ENCODE peak calls at places on chromosomes 4 and X, in six cellular contexts. One of them, this sample, is unnamed. For H3K4me1, the result is how much of the 10 kb centered on the place peaks cover.

GRCh38 chrX:132207996-132208395 is 11.3 kb downstream of the RAP2C start:
- DNase-seq in K562: no peak
- DNase-seq in HCT116: no peak
- DNase-seq in HepG2: no peak
- DNase-seq in GM12878: no peak
- DNase-seq in H1: no peak
- DNase-seq in this sample: no peak

GRCh38 chr4:117771647-117772337 is 262.5 kb upstream of the NDST3 start:
- DNase-seq in K562: no peak
- DNase-seq in HCT116: peak
- DNase-seq in HepG2: no peak
- DNase-seq in GM12878: no peak
- DNase-seq in H1: no peak
- DNase-seq in this sample: no peak

GRCh38 chrX:17685026-17685425 is 52.3 kb upstream of the SCML1 start:
- DNase-seq in K562: no peak
- DNase-seq in HCT116: no peak
- DNase-seq in HepG2: no peak
- DNase-seq in GM12878: no peak
- DNase-seq in H1: no peak
- DNase-seq in this sample: no peak

GRCh38 chrX:122055450-122055849 is 1008.0 kb downstream of the GLUD2 start:
- DNase-seq in K562: no peak
- DNase-seq in HCT116: no peak
- DNase-seq in HepG2: no peak
- DNase-seq in GM12878: no peak
- DNase-seq in H1: no peak
- DNase-seq in this sample: no peak

GRCh38 chr4:180449395-180449956 is 1793.7 kb upstream of the TENM3 start:
- DNase-seq in K562: no peak
- DNase-seq in HCT116: peak
- DNase-seq in HepG2: peak
- DNase-seq in GM12878: no peak
- DNase-seq in H1: no peak
- DNase-seq in this sample: peak

GRCh38 chrX:150236304-150236703 is 126.8 kb upstream of the MAMLD1 start:
- DNase-seq in K562: no peak
- DNase-seq in HCT116: no peak
- DNase-seq in HepG2: no peak
- DNase-seq in GM12878: no peak
- DNase-seq in H1: peak
- DNase-seq in this sample: no peak

GRCh38 chrX:97691901-97692455 is 808.3 kb downstream of the RPA4 start:
- DNase-seq in K562: no peak
- DNase-seq in HCT116: no peak
- DNase-seq in HepG2: no peak
- DNase-seq in GM12878: no peak
- DNase-seq in H1: no peak
- DNase-seq in this sample: no peak

GRCh38 chr4:145619639-145619996 is 433 bp downstream of the MMAA start:
- DNase-seq in K562: no peak
- DNase-seq in HCT116: peak
- DNase-seq in HepG2: peak
- DNase-seq in GM12878: peak
- DNase-seq in H1: no peak
- DNase-seq in this sample: peak

GRCh38 chr4:7034262-7035081 is 8.7 kb upstream of the TADA2B start:
- DNase-seq in K562: no peak
- DNase-seq in HCT116: no peak
- DNase-seq in HepG2: peak
- DNase-seq in GM12878: no peak
- DNase-seq in H1: no peak
- DNase-seq in this sample: no peak

GRCh38 chrX:79325263-79325958 is 41.7 kb downstream of the ITM2A start:
- DNase-seq in K562: no peak
- DNase-seq in HCT116: no peak
- DNase-seq in HepG2: no peak
- DNase-seq in GM12878: no peak
- DNase-seq in H1: no peak
- DNase-seq in this sample: peak

GRCh38 chr4:71732706-71733105 is 51.2 kb downstream of the GC start:
- DNase-seq in K562: peak
- DNase-seq in HCT116: no peak
- DNase-seq in HepG2: peak
- DNase-seq in GM12878: no peak
- DNase-seq in H1: no peak
- DNase-seq in this sample: no peak

GRCh38 chr4:40309250-40309774 is 25.8 kb upstream of the CHRNA9 start:
- DNase-seq in K562: peak
- DNase-seq in HCT116: peak
- DNase-seq in HepG2: peak
- DNase-seq in GM12878: peak
- DNase-seq in H1: peak
- DNase-seq in this sample: peak

GRCh38 chr4:40306203-40306602 is 28.9 kb upstream of the CHRNA9 start:
- DNase-seq in K562: no peak
- DNase-seq in HCT116: no peak
- DNase-seq in HepG2: no peak
- DNase-seq in GM12878: no peak
- DNase-seq in H1: no peak
- DNase-seq in this sample: no peak

GRCh38 chr4:40306991-40307390 is 28.1 kb upstream of the CHRNA9 start:
- DNase-seq in K562: no peak
- DNase-seq in HCT116: no peak
- DNase-seq in HepG2: no peak
- DNase-seq in GM12878: no peak
- DNase-seq in H1: no peak
- DNase-seq in this sample: no peak

GRCh38 chr4:40308528-40309122 is 26.5 kb upstream of the CHRNA9 start:
- DNase-seq in K562: no peak
- DNase-seq in HCT116: no peak
- DNase-seq in HepG2: no peak
- DNase-seq in GM12878: no peak
- DNase-seq in H1: no peak
- DNase-seq in this sample: no peak

GRCh38 chr4:40307627-40308497 is 27.3 kb upstream of the CHRNA9 start:
- DNase-seq in K562: peak
- DNase-seq in HCT116: no peak
- DNase-seq in HepG2: no peak
- DNase-seq in GM12878: peak
- DNase-seq in H1: no peak
- DNase-seq in this sample: no peak
- H3K9ac ChIP-seq in K562: no peak
- H3K9ac ChIP-seq in HCT116: no peak
- H3K9ac ChIP-seq in HepG2: no peak
- H3K9ac ChIP-seq in GM12878: peak
- H3K9ac ChIP-seq in H1: no peak
- H3K9ac ChIP-seq in this sample: no peak

DNA sequence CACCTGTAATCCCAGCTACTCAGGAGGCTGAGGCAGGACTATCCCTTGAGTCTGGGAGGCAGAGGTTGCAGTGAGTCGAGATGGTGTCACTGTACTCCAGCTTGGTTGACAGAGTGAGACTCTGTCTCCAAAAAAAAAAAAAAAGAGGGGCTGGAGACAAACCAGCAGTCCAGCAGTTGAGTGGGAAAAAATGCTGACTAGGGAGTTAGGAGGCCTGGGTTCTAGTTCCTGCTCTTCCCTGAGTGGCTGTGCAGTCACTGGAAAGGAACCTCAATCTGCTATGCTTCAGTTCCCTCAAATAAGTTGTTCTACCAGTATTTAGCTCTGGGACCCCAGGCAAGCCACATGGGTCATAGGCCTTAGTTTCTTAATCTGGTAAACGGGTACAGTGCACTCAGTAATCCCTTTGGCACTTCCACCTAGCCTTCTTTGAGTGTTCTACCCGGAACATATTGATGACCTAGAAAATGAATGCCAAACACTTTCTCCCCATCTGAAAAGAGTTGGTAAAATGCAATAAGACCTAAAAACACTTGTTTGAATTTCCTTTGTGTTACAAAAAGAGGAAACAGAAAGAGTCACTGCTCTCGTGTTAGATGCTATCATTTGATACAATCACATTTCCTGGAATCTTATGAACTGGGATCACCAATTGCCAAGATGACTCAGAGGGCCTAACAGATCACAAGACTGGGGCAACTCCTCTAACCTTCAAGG is 99.3 kb upstream of the EGFL6 start:
- DNase-seq in K562: no peak
- DNase-seq in HCT116: no peak
- DNase-seq in HepG2: no peak
- DNase-seq in GM12878: no peak
- DNase-seq in H1: no peak
- DNase-seq in this sample: no peak
- TF ChIP-seq ZNF274 in K562: no peak
- TF ChIP-seq ZNF274 in HCT116: no peak
- TF ChIP-seq ZNF274 in HepG2: no peak
- TF ChIP-seq ZNF274 in GM12878: no peak
- TF ChIP-seq ZNF274 in H1: no peak
- TF ChIP-seq ZNF274 in this sample: no peak

DNA sequence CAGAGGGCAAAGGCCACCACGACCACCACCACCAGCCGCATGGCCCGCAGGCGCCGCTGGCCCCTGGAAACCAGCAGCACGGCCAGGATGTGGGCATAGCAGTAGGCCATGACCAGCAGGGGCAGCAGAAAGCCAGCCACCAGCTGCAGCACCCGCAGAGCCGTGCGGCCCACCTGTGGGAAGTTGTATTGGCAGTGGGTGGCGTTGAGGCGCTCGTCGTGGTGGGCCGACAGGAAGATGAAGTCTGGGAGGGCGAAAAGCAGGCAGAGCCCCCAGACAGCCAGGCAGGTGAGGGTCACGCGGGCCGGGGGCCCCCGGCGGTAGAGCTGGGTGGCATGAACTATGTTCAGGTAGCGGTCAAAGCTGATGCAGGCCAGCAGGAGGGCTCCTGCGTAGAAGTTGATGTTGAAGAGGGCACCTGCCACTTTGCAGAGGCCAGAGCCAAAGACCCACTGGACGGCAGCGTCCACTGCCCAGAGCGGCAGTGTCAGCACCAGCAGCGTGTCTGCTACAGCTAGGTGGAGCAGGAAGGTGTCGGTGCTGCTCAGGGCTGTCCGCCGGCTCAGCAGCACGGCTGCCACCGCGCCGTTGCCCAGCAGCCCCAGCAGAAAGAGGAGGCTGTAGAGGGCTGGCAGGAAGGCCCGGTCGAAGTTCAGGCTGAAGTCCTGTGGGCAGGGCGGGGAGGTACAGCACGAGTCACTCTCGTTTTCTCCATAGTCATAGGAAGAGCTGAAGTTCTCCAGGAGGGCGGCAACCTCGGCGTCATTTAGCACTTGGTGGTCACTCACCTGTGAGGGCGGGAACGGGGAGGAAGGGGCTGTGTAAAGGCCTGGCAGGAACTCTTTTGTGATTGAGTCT is 1.4 kb downstream of the CXCR3 start:
- DNase-seq in K562: no peak
- DNase-seq in HCT116: no peak
- DNase-seq in HepG2: peak
- DNase-seq in GM12878: no peak
- DNase-seq in H1: no peak
- DNase-seq in this sample: no peak
- H3K4me1 ChIP-seq in K562: under half
- H3K4me1 ChIP-seq in HCT116: under half
- H3K4me1 ChIP-seq in HepG2: under half
- H3K4me1 ChIP-seq in GM12878: under half
- H3K4me1 ChIP-seq in H1: under half
- H3K4me1 ChIP-seq in this sample: under half

GRCh38 chr4:163194593-163194992 is 27.9 kb upstream of the NAF1 start:
- DNase-seq in K562: no peak
- DNase-seq in HCT116: no peak
- DNase-seq in HepG2: no peak
- DNase-seq in GM12878: no peak
- DNase-seq in H1: no peak
- DNase-seq in this sample: no peak

GRCh38 chr4:163193717-163194116 is 27.0 kb upstream of the NAF1 start:
- DNase-seq in K562: no peak
- DNase-seq in HCT116: no peak
- DNase-seq in HepG2: no peak
- DNase-seq in GM12878: no peak
- DNase-seq in H1: no peak
- DNase-seq in this sample: no peak

GRCh38 chr4:163191999-163192398 is 25.3 kb upstream of the NAF1 start:
- DNase-seq in K562: peak
- DNase-seq in HCT116: peak
- DNase-seq in HepG2: peak
- DNase-seq in GM12878: no peak
- DNase-seq in H1: no peak
- DNase-seq in this sample: no peak

GRCh38 chr4:163196904-163197505 is 30.3 kb upstream of the NAF1 start:
- DNase-seq in K562: no peak
- DNase-seq in HCT116: no peak
- DNase-seq in HepG2: no peak
- DNase-seq in GM12878: no peak
- DNase-seq in H1: no peak
- DNase-seq in this sample: no peak

DNA sequence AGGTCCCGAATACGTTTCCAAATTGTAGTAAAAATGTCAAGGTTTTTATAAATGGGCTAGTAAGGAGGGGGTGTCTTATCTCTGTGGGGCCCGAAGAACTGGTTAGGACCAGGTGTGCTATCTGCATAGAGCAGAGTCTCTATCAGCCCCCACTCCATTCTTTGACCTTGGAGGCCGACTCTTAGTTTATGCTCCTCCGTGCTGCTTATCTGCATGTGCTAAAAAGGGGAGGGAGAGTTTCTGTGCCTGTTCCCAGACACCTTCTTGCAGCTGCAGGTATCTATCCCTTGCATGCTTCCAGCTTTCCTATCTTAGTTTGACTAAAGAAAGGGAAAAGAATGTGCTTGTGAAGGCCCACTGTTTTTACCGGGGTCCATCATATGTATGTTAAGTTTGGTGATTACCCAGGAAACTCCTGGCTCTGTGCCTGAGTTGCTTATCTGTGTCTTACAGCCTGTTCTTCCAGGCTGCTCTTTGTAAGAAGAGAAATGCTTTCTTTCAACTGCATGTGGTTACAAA is 28.6 kb upstream of the NAF1 start:
- DNase-seq in K562: peak
- DNase-seq in HCT116: no peak
- DNase-seq in HepG2: no peak
- DNase-seq in GM12878: no peak
- DNase-seq in H1: no peak
- DNase-seq in this sample: no peak
- H3K9ac ChIP-seq in K562: peak
- H3K9ac ChIP-seq in HCT116: no peak
- H3K9ac ChIP-seq in HepG2: no peak
- H3K9ac ChIP-seq in GM12878: no peak
- H3K9ac ChIP-seq in H1: no peak
- H3K9ac ChIP-seq in this sample: no peak

GRCh38 chr4:1720163-1720983 is 750 bp downstream of the TMEM129 start:
- DNase-seq in K562: peak
- DNase-seq in HCT116: no peak
- DNase-seq in HepG2: no peak
- DNase-seq in GM12878: no peak
- DNase-seq in H1: peak
- DNase-seq in this sample: no peak
- TF ChIP-seq ZNF274 in K562: no peak
- TF ChIP-seq ZNF274 in HCT116: no peak
- TF ChIP-seq ZNF274 in HepG2: peak
- TF ChIP-seq ZNF274 in GM12878: no peak
- TF ChIP-seq ZNF274 in H1: no peak
- TF ChIP-seq ZNF274 in this sample: no peak

GRCh38 chr4:186942745-186943606 is 219.3 kb upstream of the FAT1 start:
- DNase-seq in K562: no peak
- DNase-seq in HCT116: no peak
- DNase-seq in HepG2: no peak
- DNase-seq in GM12878: no peak
- DNase-seq in H1: no peak
- DNase-seq in this sample: no peak
- H3K4me1 ChIP-seq in K562: under half
- H3K4me1 ChIP-seq in HCT116: under half
- H3K4me1 ChIP-seq in HepG2: half or more
- H3K4me1 ChIP-seq in GM12878: under half
- H3K4me1 ChIP-seq in H1: under half
- H3K4me1 ChIP-seq in this sample: under half

This sample was measured in NT2/D1.